ENCODE peak calls at places on chromosome 3, in nine cellular contexts. One of them, this sample, is unnamed.

GRCh38 chr3:58049143-58049785 is 41.0 kb downstream of the FLNB start:
- DNase-seq in AG04450: no peak
- DNase-seq in neural crest cell: no peak
- DNase-seq in breast epithelium: peak
- DNase-seq in upper lobe of left lung: peak
- DNase-seq in epithelial cell of esophagus: peak
- DNase-seq in heart right ventricle: peak
- DNase-seq in WTC11: peak
- DNase-seq in HFFc6: peak
- DNase-seq in this sample: no peak

GRCh38 chr3:12280333-12280732 is 8.5 kb upstream of the PPARG start:
- DNase-seq in AG04450: no peak
- DNase-seq in neural crest cell: no peak
- DNase-seq in breast epithelium: no peak
- DNase-seq in upper lobe of left lung: no peak
- DNase-seq in epithelial cell of esophagus: no peak
- DNase-seq in heart right ventricle: no peak
- DNase-seq in WTC11: no peak
- DNase-seq in HFFc6: no peak
- DNase-seq in this sample: no peak

GRCh38 chr3:35500641-35501353 is 138.5 kb upstream of the ARPP21 start:
- DNase-seq in AG04450: no peak
- DNase-seq in neural crest cell: no peak
- DNase-seq in breast epithelium: no peak
- DNase-seq in upper lobe of left lung: no peak
- DNase-seq in epithelial cell of esophagus: no peak
- DNase-seq in heart right ventricle: no peak
- DNase-seq in WTC11: no peak
- DNase-seq in HFFc6: no peak
- DNase-seq in this sample: no peak

GRCh38 chr3:128497305-128498126 is 4.5 kb upstream of the GATA2 start:
- DNase-seq in AG04450: no peak
- DNase-seq in neural crest cell: peak
- DNase-seq in breast epithelium: no peak
- DNase-seq in upper lobe of left lung: peak
- DNase-seq in epithelial cell of esophagus: peak
- DNase-seq in heart right ventricle: peak
- DNase-seq in WTC11: peak
- DNase-seq in HFFc6: peak
- DNase-seq in this sample: no peak

GRCh38 chr3:189988322-189988721 is 132.4 kb downstream of the P3H2 start:
- DNase-seq in AG04450: no peak
- DNase-seq in neural crest cell: no peak
- DNase-seq in breast epithelium: no peak
- DNase-seq in upper lobe of left lung: no peak
- DNase-seq in epithelial cell of esophagus: no peak
- DNase-seq in heart right ventricle: no peak
- DNase-seq in WTC11: no peak
- DNase-seq in HFFc6: no peak
- DNase-seq in this sample: no peak

GRCh38 chr3:14725564-14726420 is 50.9 kb downstream of the C3orf20 start:
- DNase-seq in AG04450: peak
- DNase-seq in neural crest cell: no peak
- DNase-seq in breast epithelium: no peak
- DNase-seq in upper lobe of left lung: peak
- DNase-seq in epithelial cell of esophagus: no peak
- DNase-seq in heart right ventricle: peak
- DNase-seq in WTC11: no peak
- DNase-seq in HFFc6: no peak
- DNase-seq in this sample: no peak

GRCh38 chr3:127915115-127915936 is at the start of gene KBTBD12:
- DNase-seq in AG04450: no peak
- DNase-seq in neural crest cell: no peak
- DNase-seq in breast epithelium: no peak
- DNase-seq in upper lobe of left lung: peak
- DNase-seq in epithelial cell of esophagus: no peak
- DNase-seq in heart right ventricle: peak
- DNase-seq in WTC11: peak
- DNase-seq in HFFc6: no peak
- DNase-seq in this sample: no peak

GRCh38 chr3:64388886-64389285 is 163.6 kb upstream of the PRICKLE2 start:
- DNase-seq in AG04450: no peak
- DNase-seq in neural crest cell: no peak
- DNase-seq in breast epithelium: no peak
- DNase-seq in upper lobe of left lung: no peak
- DNase-seq in epithelial cell of esophagus: no peak
- DNase-seq in heart right ventricle: no peak
- DNase-seq in WTC11: no peak
- DNase-seq in HFFc6: no peak
- DNase-seq in this sample: no peak

GRCh38 chr3:172836390-172836997 is 86.0 kb downstream of the ECT2 start:
- DNase-seq in AG04450: no peak
- DNase-seq in neural crest cell: peak
- DNase-seq in breast epithelium: no peak
- DNase-seq in upper lobe of left lung: peak
- DNase-seq in epithelial cell of esophagus: peak
- DNase-seq in heart right ventricle: peak
- DNase-seq in WTC11: peak
- DNase-seq in HFFc6: peak
- DNase-seq in this sample: no peak

GRCh38 chr3:40741729-40742128 is 217.0 kb downstream of the ZNF621 start:
- DNase-seq in AG04450: no peak
- DNase-seq in neural crest cell: no peak
- DNase-seq in breast epithelium: no peak
- DNase-seq in upper lobe of left lung: no peak
- DNase-seq in epithelial cell of esophagus: no peak
- DNase-seq in heart right ventricle: peak
- DNase-seq in WTC11: no peak
- DNase-seq in HFFc6: no peak
- DNase-seq in this sample: no peak

GRCh38 chr3:63656791-63657190 is 4.3 kb downstream of the SNTN start:
- DNase-seq in AG04450: peak
- DNase-seq in neural crest cell: no peak
- DNase-seq in breast epithelium: no peak
- DNase-seq in upper lobe of left lung: no peak
- DNase-seq in epithelial cell of esophagus: peak
- DNase-seq in heart right ventricle: no peak
- DNase-seq in WTC11: no peak
- DNase-seq in HFFc6: peak
- DNase-seq in this sample: no peak

GRCh38 chr3:66502267-66502874 is 1.5 kb upstream of the LRIG1 start:
- DNase-seq in AG04450: no peak
- DNase-seq in neural crest cell: no peak
- DNase-seq in breast epithelium: no peak
- DNase-seq in upper lobe of left lung: no peak
- DNase-seq in epithelial cell of esophagus: no peak
- DNase-seq in heart right ventricle: no peak
- DNase-seq in WTC11: no peak
- DNase-seq in HFFc6: no peak
- DNase-seq in this sample: no peak

GRCh38 chr3:114285648-114286230 is 8.1 kb upstream of the TIGIT start:
- DNase-seq in AG04450: no peak
- DNase-seq in neural crest cell: no peak
- DNase-seq in breast epithelium: no peak
- DNase-seq in upper lobe of left lung: no peak
- DNase-seq in epithelial cell of esophagus: no peak
- DNase-seq in heart right ventricle: no peak
- DNase-seq in WTC11: no peak
- DNase-seq in HFFc6: no peak
- DNase-seq in this sample: no peak
- TF ChIP-seq CTCF in AG04450: no peak
- TF ChIP-seq CTCF in neural crest cell: no peak
- TF ChIP-seq CTCF in breast epithelium: no peak
- TF ChIP-seq CTCF in upper lobe of left lung: no peak
- TF ChIP-seq CTCF in epithelial cell of esophagus: no peak
- TF ChIP-seq CTCF in heart right ventricle: no peak
- TF ChIP-seq CTCF in WTC11: no peak
- TF ChIP-seq CTCF in HFFc6: no peak
- TF ChIP-seq CTCF in this sample: no peak

GRCh38 chr3:194967126-194968117 is 281.7 kb downstream of the FAM43A start:
- DNase-seq in AG04450: no peak
- DNase-seq in neural crest cell: no peak
- DNase-seq in breast epithelium: no peak
- DNase-seq in upper lobe of left lung: no peak
- DNase-seq in epithelial cell of esophagus: no peak
- DNase-seq in heart right ventricle: no peak
- DNase-seq in WTC11: no peak
- DNase-seq in HFFc6: no peak
- DNase-seq in this sample: no peak
- TF ChIP-seq CTCF in AG04450: no peak
- TF ChIP-seq CTCF in neural crest cell: no peak
- TF ChIP-seq CTCF in breast epithelium: no peak
- TF ChIP-seq CTCF in upper lobe of left lung: no peak
- TF ChIP-seq CTCF in epithelial cell of esophagus: no peak
- TF ChIP-seq CTCF in heart right ventricle: no peak
- TF ChIP-seq CTCF in WTC11: no peak
- TF ChIP-seq CTCF in HFFc6: no peak
- TF ChIP-seq CTCF in this sample: no peak

GRCh38 chr3:16060358-16060852 is 114.1 kb upstream of the GALNT15 start:
- DNase-seq in AG04450: peak
- DNase-seq in neural crest cell: no peak
- DNase-seq in breast epithelium: no peak
- DNase-seq in upper lobe of left lung: peak
- DNase-seq in epithelial cell of esophagus: peak
- DNase-seq in heart right ventricle: no peak
- DNase-seq in WTC11: no peak
- DNase-seq in HFFc6: peak
- DNase-seq in this sample: no peak
- TF ChIP-seq CTCF in AG04450: peak
- TF ChIP-seq CTCF in neural crest cell: no peak
- TF ChIP-seq CTCF in breast epithelium: no peak
- TF ChIP-seq CTCF in upper lobe of left lung: no peak
- TF ChIP-seq CTCF in epithelial cell of esophagus: peak
- TF ChIP-seq CTCF in heart right ventricle: no peak
- TF ChIP-seq CTCF in WTC11: no peak
- TF ChIP-seq CTCF in HFFc6: peak
- TF ChIP-seq CTCF in this sample: no peak

GRCh38 chr3:85554153-85554552 is 595.4 kb downstream of the CADM2 start:
- DNase-seq in AG04450: no peak
- DNase-seq in neural crest cell: no peak
- DNase-seq in breast epithelium: no peak
- DNase-seq in upper lobe of left lung: no peak
- DNase-seq in epithelial cell of esophagus: no peak
- DNase-seq in heart right ventricle: no peak
- DNase-seq in WTC11: peak
- DNase-seq in HFFc6: no peak
- DNase-seq in this sample: no peak
- TF ChIP-seq CTCF in AG04450: no peak
- TF ChIP-seq CTCF in neural crest cell: no peak
- TF ChIP-seq CTCF in breast epithelium: no peak
- TF ChIP-seq CTCF in upper lobe of left lung: no peak
- TF ChIP-seq CTCF in epithelial cell of esophagus: no peak
- TF ChIP-seq CTCF in heart right ventricle: no peak
- TF ChIP-seq CTCF in WTC11: no peak
- TF ChIP-seq CTCF in HFFc6: no peak
- TF ChIP-seq CTCF in this sample: no peak

DNA sequence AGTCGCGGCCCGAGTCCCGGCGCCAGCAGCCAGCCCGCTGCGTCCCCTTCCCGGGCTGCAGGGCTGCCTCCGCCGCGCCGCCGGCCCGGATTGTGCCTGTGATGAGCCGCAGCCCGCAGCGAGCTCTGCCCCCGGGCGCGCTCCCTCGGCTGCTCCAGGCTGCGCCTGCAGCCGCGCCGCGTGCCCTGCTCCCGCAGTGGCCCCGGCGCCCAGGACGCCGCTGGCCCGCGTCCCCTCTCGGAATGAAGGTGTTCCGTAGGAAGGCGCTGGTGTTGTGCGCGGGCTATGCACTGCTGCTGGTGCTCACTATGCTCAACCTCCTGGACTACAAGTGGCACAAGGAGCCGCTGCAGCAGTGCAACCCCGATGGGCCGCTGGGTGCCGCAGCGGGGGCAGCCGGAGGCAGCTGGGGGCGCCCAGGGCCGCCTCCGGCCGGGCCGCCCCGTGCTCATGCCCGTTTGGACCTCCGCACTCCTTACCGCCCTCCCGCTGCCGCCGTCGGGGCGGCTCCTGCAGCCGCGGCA is 1.2 kb downstream of the CHST2 start:
- DNase-seq in AG04450: no peak
- DNase-seq in neural crest cell: peak
- DNase-seq in breast epithelium: no peak
- DNase-seq in upper lobe of left lung: peak
- DNase-seq in epithelial cell of esophagus: peak
- DNase-seq in heart right ventricle: peak
- DNase-seq in WTC11: no peak
- DNase-seq in HFFc6: peak
- DNase-seq in this sample: no peak
- TF ChIP-seq CTCF in AG04450: no peak
- TF ChIP-seq CTCF in neural crest cell: no peak
- TF ChIP-seq CTCF in breast epithelium: no peak
- TF ChIP-seq CTCF in upper lobe of left lung: no peak
- TF ChIP-seq CTCF in epithelial cell of esophagus: peak
- TF ChIP-seq CTCF in heart right ventricle: no peak
- TF ChIP-seq CTCF in WTC11: no peak
- TF ChIP-seq CTCF in HFFc6: no peak
- TF ChIP-seq CTCF in this sample: no peak

GRCh38 chr3:98339031-98339430 is 14.6 kb upstream of the OR5K4 start:
- DNase-seq in AG04450: no peak
- DNase-seq in neural crest cell: no peak
- DNase-seq in breast epithelium: no peak
- DNase-seq in upper lobe of left lung: no peak
- DNase-seq in epithelial cell of esophagus: peak
- DNase-seq in heart right ventricle: no peak
- DNase-seq in WTC11: no peak
- DNase-seq in HFFc6: no peak
- DNase-seq in this sample: no peak

GRCh38 chr3:98328933-98329332 is 24.7 kb upstream of the OR5K4 start:
- DNase-seq in AG04450: no peak
- DNase-seq in neural crest cell: no peak
- DNase-seq in breast epithelium: no peak
- DNase-seq in upper lobe of left lung: no peak
- DNase-seq in epithelial cell of esophagus: no peak
- DNase-seq in heart right ventricle: no peak
- DNase-seq in WTC11: no peak
- DNase-seq in HFFc6: no peak
- DNase-seq in this sample: no peak

GRCh38 chr3:98329392-98330124 is 24.1 kb upstream of the OR5K4 start:
- DNase-seq in AG04450: peak
- DNase-seq in neural crest cell: peak
- DNase-seq in breast epithelium: no peak
- DNase-seq in upper lobe of left lung: peak
- DNase-seq in epithelial cell of esophagus: peak
- DNase-seq in heart right ventricle: peak
- DNase-seq in WTC11: peak
- DNase-seq in HFFc6: peak
- DNase-seq in this sample: no peak

GRCh38 chr3:98331329-98331728 is 22.3 kb upstream of the OR5K4 start:
- DNase-seq in AG04450: no peak
- DNase-seq in neural crest cell: no peak
- DNase-seq in breast epithelium: no peak
- DNase-seq in upper lobe of left lung: no peak
- DNase-seq in epithelial cell of esophagus: no peak
- DNase-seq in heart right ventricle: no peak
- DNase-seq in WTC11: no peak
- DNase-seq in HFFc6: no peak
- DNase-seq in this sample: no peak

GRCh38 chr3:98333989-98334606 is 19.6 kb upstream of the OR5K4 start:
- DNase-seq in AG04450: no peak
- DNase-seq in neural crest cell: no peak
- DNase-seq in breast epithelium: no peak
- DNase-seq in upper lobe of left lung: no peak
- DNase-seq in epithelial cell of esophagus: peak
- DNase-seq in heart right ventricle: no peak
- DNase-seq in WTC11: no peak
- DNase-seq in HFFc6: peak
- DNase-seq in this sample: no peak
- TF ChIP-seq CTCF in AG04450: peak
- TF ChIP-seq CTCF in neural crest cell: no peak
- TF ChIP-seq CTCF in breast epithelium: no peak
- TF ChIP-seq CTCF in upper lobe of left lung: no peak
- TF ChIP-seq CTCF in epithelial cell of esophagus: peak
- TF ChIP-seq CTCF in heart right ventricle: no peak
- TF ChIP-seq CTCF in WTC11: no peak
- TF ChIP-seq CTCF in HFFc6: peak
- TF ChIP-seq CTCF in this sample: no peak